ENCODE peak calls at places on chromosomes 7 and 10, in nine cellular contexts. S is Daoy; M is germinal center; C is heart left ventricle; R is NCI-H460; T is RWPE1; I is retinal pigment epithelial cell; Q is NCI-H748 treated with DMSO at 0.1 percent for 48 hours; E is effector memory CD8-positive, alpha-beta T cell. F is an unnamed sample.

GRCh38 chr7:37035631-37036030 is 311.3 kb upstream of the AOAH start:
- DNase-seq in S (no peak), M (no peak), C (no peak), R (no peak), T (no peak), I (peak), Q (no peak), E (no peak), F (no peak)

GRCh38 chr10:101226888-101227736 is 2.2 kb downstream of the LBX1 start:
- DNase-seq in S (no peak), M (no peak), C (no peak), R (no peak), T (no peak), I (no peak), Q (no peak), E (no peak), F (no peak)

GRCh38 chr7:69892790-69893189 is 294.5 kb downstream of the AUTS2 start:
- DNase-seq in S (no peak), M (no peak), C (no peak), R (no peak), T (no peak), I (no peak), Q (peak), E (no peak), F (no peak)

GRCh38 chr10:77911535-77912123 is 14.9 kb downstream of the DLG5 start:
- DNase-seq in S (peak), M (no peak), C (no peak), R (no peak), T (no peak), I (no peak), Q (no peak), E (no peak), F (peak)

GRCh38 chr7:140165422-140165821 is 11.4 kb downstream of the KDM7A start:
- DNase-seq in S (peak), M (no peak), C (no peak), R (peak), T (peak), I (no peak), Q (no peak), E (no peak), F (peak)

GRCh38 chr10:103594326-103594725 is 100.8 kb downstream of the NEURL1 start:
- DNase-seq in S (no peak), M (no peak), C (no peak), R (no peak), T (no peak), I (no peak), Q (no peak), E (no peak), F (no peak)

GRCh38 chr7:47709051-47709450 is 127.1 kb upstream of the TNS3 start:
- DNase-seq in S (no peak), M (no peak), C (no peak), R (no peak), T (no peak), I (no peak), Q (no peak), E (no peak), F (no peak)

GRCh38 chr7:149126662-149127321 is 668 bp upstream of the ZNF425 start:
- DNase-seq in S (peak), M (peak), C (peak), R (no peak), T (peak), I (no peak), Q (no peak), E (peak), F (peak)

GRCh38 chr10:97974526-97975525 is 55.6 kb downstream of the CRTAC1 start:
- DNase-seq in S (peak), M (no peak), C (no peak), R (no peak), T (no peak), I (no peak), Q (no peak), E (no peak), F (no peak)